ENCODE peak calls at places on chromosomes 11 and 22, in seven cellular contexts. O is heart right ventricle; L is CD8-positive, alpha-beta T cell; N is upper lobe of left lung; U is GM20000; A is Calu3; V is tibial artery. Z is an unnamed sample.
A peak's percentile ranks its signal among the peaks of the same experiment; 100 is the strongest.

GRCh38 chr22:22184277-22184807 is 60.2 kb upstream of the VPREB1 start:
- DNase-seq in O (no peak), V (no peak), A (no peak), L (no peak), N (no peak), U (no peak), Z (no peak)

GRCh38 chr11:19173964-19174638 is 27.7 kb downstream of the CSRP3 start:
- DNase-seq in U (no peak), V (no peak), N (no peak), A (no peak), L (no peak), O (no peak), Z (no peak)

GRCh38 chr11:64028398-64029115 is 7.2 kb upstream of the FLRT1 start:
- DNase-seq in O (no peak), V (no peak), N (no peak), U (no peak), A (no peak), L (no peak), Z (peak; percentile 76)

GRCh38 chr22:46012182-46012880 is 35.4 kb upstream of the WNT7B start:
- DNase-seq in A (no peak), V (no peak), O (no peak), N (no peak), U (no peak), L (no peak), Z (no peak)

GRCh38 chr11:8363924-8364323 is 100.2 kb upstream of the LMO1 start:
- DNase-seq in U (no peak), N (no peak), A (no peak), L (no peak), V (no peak), O (no peak), Z (no peak)

GRCh38 chr11:72771507-72771906 is 19.3 kb upstream of the ARAP1 start:
- DNase-seq in L (no peak), O (no peak), U (no peak), A (no peak), N (no peak), V (no peak), Z (no peak)

GRCh38 chr11:29263971-29264682 is 752.7 kb downstream of the KCNA4 start:
- DNase-seq in A (no peak), L (no peak), O (no peak), N (no peak), U (no peak), V (no peak), Z (no peak)

GRCh38 chr11:92473736-92474135 is 249.1 kb downstream of the FAT3 start:
- DNase-seq in N (no peak), O (no peak), L (no peak), U (no peak), V (no peak), A (no peak), Z (no peak)

GRCh38 chr11:47099213-47099917 is 77.3 kb downstream of the ARFGAP2 start:
- DNase-seq in O (no peak), V (no peak), U (no peak), L (no peak), N (no peak), A (peak; percentile 1), Z (no peak)

GRCh38 chr22:17739196-17739975 is 34.9 kb downstream of the BID start:
- DNase-seq in N (no peak), L (no peak), O (no peak), V (peak; percentile 65), U (no peak), A (no peak), Z (no peak)

GRCh38 chr11:3382613-3383275 is 3.8 kb upstream of the ZNF195 start:
- DNase-seq in A (no peak), L (no peak), V (no peak), O (no peak), N (no peak), U (no peak), Z (no peak)

GRCh38 chr11:47711816-47712215 is 3.4 kb downstream of the AGBL2 start:
- DNase-seq in U (no peak), L (no peak), O (no peak), A (no peak), N (no peak), V (no peak), Z (no peak)

GRCh38 chr11:88405853-88406252 is 68.3 kb upstream of the CTSC start:
- DNase-seq in O (no peak), A (no peak), N (no peak), U (no peak), V (no peak), L (no peak), Z (no peak)

GRCh38 chr22:24460418-24461089 is 33.2 kb downstream of the ADORA2A start:
- DNase-seq in U (peak; percentile 41), L (no peak), N (no peak), V (no peak), O (no peak), A (no peak), Z (no peak)

GRCh38 chr11:12470236-12470635 is 92.9 kb downstream of the PARVA start:
- DNase-seq in L (no peak), O (no peak), V (no peak), N (no peak), U (no peak), A (no peak), Z (no peak)

GRCh38 chr22:44711701-44712100 is 9.7 kb downstream of the PRR5 start:
- DNase-seq in V (no peak), N (no peak), A (no peak), L (peak; percentile 3), U (no peak), O (no peak), Z (no peak)

GRCh38 chr11:7257744-7258143 is 6.0 kb downstream of the SYT9 start:
- DNase-seq in U (no peak), N (no peak), A (no peak), V (no peak), L (no peak), O (no peak), Z (no peak)

GRCh38 chr11:20102393-20102792 is 57.9 kb downstream of the DBX1 start:
- DNase-seq in U (no peak), A (no peak), N (no peak), V (no peak), L (no peak), O (peak; percentile 29), Z (no peak)

GRCh38 chr11:16136792-16137395 is 219.5 kb downstream of the SOX6 start:
- DNase-seq in V (no peak), U (no peak), O (no peak), A (no peak), N (no peak), L (no peak), Z (no peak)

GRCh38 chr11:58844600-58844999 is at the start of gene GLYATL2:
- DNase-seq in L (no peak), O (no peak), N (no peak), U (no peak), V (no peak), A (no peak), Z (no peak)

GRCh38 chr11:69000831-69001245 is 12.2 kb downstream of the MRGPRF start:
- DNase-seq in L (no peak), O (no peak), U (no peak), V (peak; percentile 91), N (no peak), A (peak; percentile 43), Z (no peak)

GRCh38 chr11:65432686-65433582 is 10.3 kb downstream of the NEAT1 start:
- DNase-seq in U (no peak), A (no peak), V (no peak), N (no peak), O (no peak), L (no peak), Z (no peak)
- TF ChIP-seq CTCF in U (peak; percentile 15), A (no peak), V (peak; percentile 13), N (no peak), O (no peak), L (peak; percentile 71), Z (peak; percentile 53)

GRCh38 chr11:119993732-119994131 is 144.2 kb downstream of the TRIM29 start:
- DNase-seq in N (no peak), U (no peak), L (no peak), O (no peak), V (no peak), A (no peak), Z (no peak)
- TF ChIP-seq CTCF in N (no peak), U (no peak), L (no peak), O (no peak), V (no peak), A (no peak), Z (peak; percentile 14)

GRCh38 chr22:30802202-30803166 is 107.8 kb downstream of the OSBP2 start:
- DNase-seq in U (peak; percentile 86), V (peak; percentile 90), N (peak; percentile 81), O (peak; percentile 78), A (peak; percentile 95), L (peak; percentile 56), Z (peak; percentile 82)
- TF ChIP-seq CTCF in U (no peak), V (peak; percentile 60), N (peak; percentile 40), O (peak; percentile 61), A (no peak), L (no peak), Z (peak; percentile 58)

GRCh38 chr11:61429346-61429690 is 457 bp downstream of the CPSF7 start:
- DNase-seq in V (no peak), U (peak; percentile 86), A (peak; percentile 69), N (peak; percentile 58), O (peak; percentile 56), L (peak; percentile 79), Z (peak; percentile 73)
- TF ChIP-seq CTCF in V (peak; percentile 11), U (peak; percentile 9), A (no peak), N (no peak), O (peak; percentile 31), L (no peak), Z (peak; percentile 52)

DNA sequence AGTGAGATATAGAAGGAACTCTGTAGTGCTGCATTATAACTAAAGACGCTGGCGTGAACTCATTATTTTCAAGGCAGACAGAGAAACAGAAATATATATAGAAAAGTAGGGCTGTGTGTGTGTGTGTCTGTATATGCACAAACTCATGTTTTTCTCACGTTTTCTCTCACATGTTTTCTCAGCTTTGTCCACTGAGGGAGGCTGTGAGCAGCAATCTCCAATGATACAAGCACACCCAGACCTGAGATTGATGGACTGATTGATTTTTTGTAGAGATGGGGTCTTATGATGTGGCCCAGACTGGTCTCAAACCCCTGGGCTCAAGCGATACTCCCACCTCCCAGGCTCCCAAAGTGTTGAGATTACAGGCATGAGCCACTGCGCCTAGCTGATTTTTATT is 122.5 kb downstream of the SERGEF start:
- DNase-seq in V (no peak), O (no peak), U (no peak), L (no peak), A (no peak), N (no peak), Z (no peak)
- TF ChIP-seq CTCF in V (no peak), O (no peak), U (no peak), L (no peak), A (peak; percentile 29), N (no peak), Z (no peak)

GRCh38 chr11:101390539-101390938 is 193.3 kb downstream of the TRPC6 start:
- DNase-seq in V (no peak), U (no peak), N (no peak), A (no peak), L (no peak), O (no peak), Z (no peak)
- TF ChIP-seq CTCF in V (peak; percentile 22), U (no peak), N (no peak), A (no peak), L (no peak), O (no peak), Z (peak; percentile 54)

GRCh38 chr11:85809881-85810280 is 1.1 kb downstream of the SYTL2 start:
- DNase-seq in A (peak; percentile 24), U (peak; percentile 27), O (no peak), N (no peak), L (peak; percentile 55), V (peak; percentile 69), Z (peak; percentile 37)
- TF ChIP-seq CTCF in A (peak; percentile 24), U (no peak), O (no peak), N (no peak), L (no peak), V (no peak), Z (no peak)